ENCODE peak calls at places on chromosomes 7 and 10, in five cellular contexts. One of them, this sample, is unnamed.
A peak's percentile ranks its signal among the peaks of the same experiment; 100 is the strongest.

GRCh38 chr10:111774486-111774885 is 409.1 kb downstream of the GPAM start:
- DNase-seq in MCF 10A: no peak
- DNase-seq in Calu3: no peak
- DNase-seq in HCT116: no peak
- DNase-seq in progenitor cell of endocrine pancreas: no peak
- DNase-seq in this sample: no peak

GRCh38 chr10:53903756-53904155 is 897.3 kb downstream of the PCDH15 start:
- DNase-seq in MCF 10A: peak; percentile 38
- DNase-seq in Calu3: no peak
- DNase-seq in progenitor cell of endocrine pancreas: no peak
- DNase-seq in HCT116: no peak
- DNase-seq in this sample: no peak

GRCh38 chr7:70571403-70571911 is 560.5 kb upstream of the GALNT17 start:
- DNase-seq in MCF 10A: no peak
- DNase-seq in progenitor cell of endocrine pancreas: no peak
- DNase-seq in HCT116: no peak
- DNase-seq in Calu3: no peak
- DNase-seq in this sample: no peak

GRCh38 chr10:48659790-48660189 is 24.9 kb upstream of the WDFY4 start:
- DNase-seq in Calu3: no peak
- DNase-seq in MCF 10A: no peak
- DNase-seq in progenitor cell of endocrine pancreas: no peak
- DNase-seq in HCT116: no peak
- DNase-seq in this sample: no peak

GRCh38 chr7:113806633-113807327 is 112.0 kb downstream of the PPP1R3A start:
- DNase-seq in progenitor cell of endocrine pancreas: no peak
- DNase-seq in Calu3: no peak
- DNase-seq in HCT116: no peak
- DNase-seq in MCF 10A: no peak
- DNase-seq in this sample: no peak

GRCh38 chr7:142319970-142320369 is 62.1 kb upstream of the PRSS58 start:
- DNase-seq in Calu3: peak; percentile 40
- DNase-seq in MCF 10A: no peak
- DNase-seq in HCT116: no peak
- DNase-seq in progenitor cell of endocrine pancreas: no peak
- DNase-seq in this sample: no peak

GRCh38 chr10:43417950-43418768 is 9.2 kb upstream of the HNRNPF start:
- DNase-seq in HCT116: no peak
- DNase-seq in Calu3: no peak
- DNase-seq in MCF 10A: no peak
- DNase-seq in progenitor cell of endocrine pancreas: no peak
- DNase-seq in this sample: no peak

GRCh38 chr10:114491933-114492332 is 87.6 kb upstream of the AFAP1L2 start:
- DNase-seq in Calu3: no peak
- DNase-seq in HCT116: no peak
- DNase-seq in progenitor cell of endocrine pancreas: no peak
- DNase-seq in MCF 10A: peak; percentile 59
- DNase-seq in this sample: no peak

GRCh38 chr7:128263420-128263819 is 22.3 kb downstream of the LEP start:
- DNase-seq in MCF 10A: no peak
- DNase-seq in Calu3: no peak
- DNase-seq in progenitor cell of endocrine pancreas: no peak
- DNase-seq in HCT116: no peak
- DNase-seq in this sample: no peak

GRCh38 chr10:13100349-13101294 is 659 bp downstream of the OPTN start:
- DNase-seq in progenitor cell of endocrine pancreas: no peak
- DNase-seq in HCT116: no peak
- DNase-seq in MCF 10A: peak; percentile 38
- DNase-seq in Calu3: peak; percentile 26
- DNase-seq in this sample: peak; percentile 44

GRCh38 chr10:77622822-77623410 is 14.7 kb downstream of the KCNMA1 start:
- DNase-seq in HCT116: no peak
- DNase-seq in Calu3: no peak
- DNase-seq in progenitor cell of endocrine pancreas: no peak
- DNase-seq in MCF 10A: no peak
- DNase-seq in this sample: no peak

GRCh38 chr7:3029138-3029537 is 14.5 kb downstream of the CARD11 start:
- DNase-seq in Calu3: no peak
- DNase-seq in HCT116: no peak
- DNase-seq in MCF 10A: no peak
- DNase-seq in progenitor cell of endocrine pancreas: no peak
- DNase-seq in this sample: no peak

GRCh38 chr10:59006511-59007306 is 169.7 kb upstream of the PHYHIPL start:
- DNase-seq in MCF 10A: peak; percentile 67
- DNase-seq in Calu3: peak; percentile 22
- DNase-seq in HCT116: no peak
- DNase-seq in progenitor cell of endocrine pancreas: no peak
- DNase-seq in this sample: no peak

GRCh38 chr7:142898377-142899235 is 13.1 kb upstream of the TRPV6 start:
- DNase-seq in Calu3: no peak
- DNase-seq in progenitor cell of endocrine pancreas: no peak
- DNase-seq in HCT116: no peak
- DNase-seq in MCF 10A: peak; percentile 62
- DNase-seq in this sample: no peak

GRCh38 chr7:41878331-41879112 is 175.6 kb upstream of the INHBA start:
- DNase-seq in Calu3: no peak
- DNase-seq in MCF 10A: no peak
- DNase-seq in progenitor cell of endocrine pancreas: no peak
- DNase-seq in HCT116: no peak
- DNase-seq in this sample: no peak

GRCh38 chr7:156768698-156769472 is 124.1 kb downstream of the LMBR1 start:
- DNase-seq in MCF 10A: peak; percentile 38
- DNase-seq in progenitor cell of endocrine pancreas: no peak
- DNase-seq in Calu3: no peak
- DNase-seq in HCT116: no peak
- DNase-seq in this sample: no peak

GRCh38 chr10:106672517-106673175 is 491.9 kb downstream of the SORCS1 start:
- DNase-seq in Calu3: no peak
- DNase-seq in progenitor cell of endocrine pancreas: no peak
- DNase-seq in MCF 10A: no peak
- DNase-seq in HCT116: no peak
- DNase-seq in this sample: no peak

GRCh38 chr10:123678376-123678775 is 12.2 kb downstream of the GPR26 start:
- DNase-seq in progenitor cell of endocrine pancreas: no peak
- DNase-seq in HCT116: no peak
- DNase-seq in Calu3: no peak
- DNase-seq in MCF 10A: no peak
- DNase-seq in this sample: no peak

GRCh38 chr7:41053830-41054229 is 649.1 kb downstream of the INHBA start:
- DNase-seq in HCT116: no peak
- DNase-seq in progenitor cell of endocrine pancreas: no peak
- DNase-seq in MCF 10A: no peak
- DNase-seq in Calu3: no peak
- DNase-seq in this sample: no peak

GRCh38 chr10:12042409-12042796 is 206 bp downstream of the UPF2 start:
- DNase-seq in progenitor cell of endocrine pancreas: peak; percentile 31
- DNase-seq in HCT116: no peak
- DNase-seq in MCF 10A: peak; percentile 18
- DNase-seq in Calu3: peak; percentile 27
- DNase-seq in this sample: peak; percentile 70

GRCh38 chr7:123417580-123417979 is 116.8 kb downstream of the IQUB start:
- DNase-seq in MCF 10A: no peak
- DNase-seq in Calu3: no peak
- DNase-seq in progenitor cell of endocrine pancreas: no peak
- DNase-seq in HCT116: no peak
- DNase-seq in this sample: no peak

GRCh38 chr7:79308176-79308575 is 145.3 kb downstream of the MAGI2 start:
- DNase-seq in MCF 10A: peak; percentile 39
- DNase-seq in Calu3: no peak
- DNase-seq in progenitor cell of endocrine pancreas: no peak
- DNase-seq in HCT116: peak; percentile 22
- DNase-seq in this sample: no peak

GRCh38 chr10:129364949-129365348 is 102.1 kb upstream of the MGMT start:
- DNase-seq in MCF 10A: no peak
- DNase-seq in progenitor cell of endocrine pancreas: no peak
- DNase-seq in Calu3: no peak
- DNase-seq in HCT116: no peak
- DNase-seq in this sample: no peak

GRCh38 chr10:89520711-89521110 is 14.7 kb downstream of the SLC16A12 start:
- DNase-seq in Calu3: no peak
- DNase-seq in HCT116: no peak
- DNase-seq in progenitor cell of endocrine pancreas: no peak
- DNase-seq in MCF 10A: no peak
- DNase-seq in this sample: no peak

GRCh38 chr10:102540023-102540422 is 36.3 kb downstream of the SUFU start:
- DNase-seq in HCT116: peak; percentile 31
- DNase-seq in MCF 10A: peak; percentile 20
- DNase-seq in progenitor cell of endocrine pancreas: no peak
- DNase-seq in Calu3: no peak
- DNase-seq in this sample: no peak

GRCh38 chr10:71840177-71840711 is 10.8 kb downstream of the PSAP start:
- DNase-seq in progenitor cell of endocrine pancreas: peak; percentile 66
- DNase-seq in Calu3: peak; percentile 82
- DNase-seq in HCT116: no peak
- DNase-seq in MCF 10A: peak; percentile 62
- DNase-seq in this sample: peak; percentile 90

GRCh38 chr7:116229359-116229758 is 19.0 kb downstream of the TES start:
- DNase-seq in HCT116: no peak
- DNase-seq in progenitor cell of endocrine pancreas: no peak
- DNase-seq in MCF 10A: no peak
- DNase-seq in Calu3: no peak
- DNase-seq in this sample: no peak

GRCh38 chr10:126375926-126376554 is 12.2 kb downstream of the ADAM12 start:
- DNase-seq in MCF 10A: peak; percentile 45
- DNase-seq in progenitor cell of endocrine pancreas: no peak
- DNase-seq in HCT116: no peak
- DNase-seq in Calu3: no peak
- DNase-seq in this sample: no peak

DNA sequence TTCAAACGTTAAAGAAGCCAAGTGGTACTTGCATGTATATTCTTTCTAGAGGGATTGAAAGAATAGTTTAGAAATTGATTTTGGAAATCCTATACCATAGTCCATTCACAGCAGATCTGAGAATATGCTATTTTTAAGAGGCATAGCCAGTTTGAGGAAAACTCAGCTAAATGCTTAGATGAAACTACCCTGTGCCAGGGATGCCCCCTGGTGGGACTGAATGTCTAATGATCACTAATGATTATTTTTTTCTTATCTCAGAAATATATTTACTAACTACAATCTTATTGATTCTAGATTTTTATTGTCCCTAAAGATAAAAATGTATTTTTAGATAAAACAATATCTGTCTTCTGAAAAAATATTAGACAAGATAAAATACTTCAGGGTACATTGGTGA is 844.9 kb upstream of the PHF14 start:
- DNase-seq in progenitor cell of endocrine pancreas: no peak
- DNase-seq in HCT116: no peak
- DNase-seq in MCF 10A: no peak
- DNase-seq in Calu3: peak; percentile 56
- DNase-seq in this sample: no peak
- TF ChIP-seq CTCF in progenitor cell of endocrine pancreas: peak; percentile 49
- TF ChIP-seq CTCF in HCT116: peak; percentile 11
- TF ChIP-seq CTCF in MCF 10A: peak; percentile 26
- TF ChIP-seq CTCF in Calu3: peak; percentile 58
- TF ChIP-seq CTCF in this sample: peak; percentile 36

GRCh38 chr10:79069325-79070090 is 742 bp downstream of the ZMIZ1 start:
- DNase-seq in HCT116: no peak
- DNase-seq in Calu3: peak; percentile 56
- DNase-seq in MCF 10A: peak; percentile 46
- DNase-seq in progenitor cell of endocrine pancreas: peak; percentile 30
- DNase-seq in this sample: no peak

GRCh38 chr10:79067241-79068202 is 1.2 kb upstream of the ZMIZ1 start:
- DNase-seq in MCF 10A: peak; percentile 81
- DNase-seq in progenitor cell of endocrine pancreas: peak; percentile 94
- DNase-seq in HCT116: peak; percentile 73
- DNase-seq in Calu3: peak; percentile 93
- DNase-seq in this sample: peak; percentile 95

GRCh38 chr10:79068562-79069324 is at the start of gene ZMIZ1:
- DNase-seq in progenitor cell of endocrine pancreas: peak; percentile 74
- DNase-seq in MCF 10A: peak; percentile 95
- DNase-seq in Calu3: peak; percentile 92
- DNase-seq in HCT116: peak; percentile 83
- DNase-seq in this sample: peak; percentile 92

GRCh38 chr10:79066460-79067240 is 2.1 kb upstream of the ZMIZ1 start:
- DNase-seq in HCT116: no peak
- DNase-seq in progenitor cell of endocrine pancreas: no peak
- DNase-seq in MCF 10A: peak; percentile 34
- DNase-seq in Calu3: peak; percentile 63
- DNase-seq in this sample: no peak

GRCh38 chr10:79068203-79068561 is 584 bp upstream of the ZMIZ1 start:
- DNase-seq in progenitor cell of endocrine pancreas: peak; percentile 43
- DNase-seq in Calu3: peak; percentile 47
- DNase-seq in HCT116: no peak
- DNase-seq in MCF 10A: peak; percentile 33
- DNase-seq in this sample: peak; percentile 34
- TF ChIP-seq CTCF in progenitor cell of endocrine pancreas: peak; percentile 35
- TF ChIP-seq CTCF in Calu3: peak; percentile 15
- TF ChIP-seq CTCF in HCT116: no peak
- TF ChIP-seq CTCF in MCF 10A: no peak
- TF ChIP-seq CTCF in this sample: no peak

GRCh38 chr7:110095372-110096052 is 995.4 kb upstream of the LRRN3 start:
- DNase-seq in MCF 10A: no peak
- DNase-seq in HCT116: no peak
- DNase-seq in progenitor cell of endocrine pancreas: no peak
- DNase-seq in Calu3: no peak
- DNase-seq in this sample: no peak

GRCh38 chr7:110084177-110084807 is 1006.6 kb upstream of the LRRN3 start:
- DNase-seq in HCT116: no peak
- DNase-seq in progenitor cell of endocrine pancreas: no peak
- DNase-seq in MCF 10A: no peak
- DNase-seq in Calu3: no peak
- DNase-seq in this sample: no peak

GRCh38 chr7:110090113-110090820 is 1000.7 kb upstream of the LRRN3 start:
- DNase-seq in progenitor cell of endocrine pancreas: no peak
- DNase-seq in MCF 10A: peak; percentile 56
- DNase-seq in Calu3: peak; percentile 7
- DNase-seq in HCT116: peak; percentile 38
- DNase-seq in this sample: no peak
- TF ChIP-seq CTCF in progenitor cell of endocrine pancreas: peak; percentile 22
- TF ChIP-seq CTCF in MCF 10A: peak; percentile 60
- TF ChIP-seq CTCF in Calu3: no peak
- TF ChIP-seq CTCF in HCT116: peak; percentile 41
- TF ChIP-seq CTCF in this sample: no peak

DNA sequence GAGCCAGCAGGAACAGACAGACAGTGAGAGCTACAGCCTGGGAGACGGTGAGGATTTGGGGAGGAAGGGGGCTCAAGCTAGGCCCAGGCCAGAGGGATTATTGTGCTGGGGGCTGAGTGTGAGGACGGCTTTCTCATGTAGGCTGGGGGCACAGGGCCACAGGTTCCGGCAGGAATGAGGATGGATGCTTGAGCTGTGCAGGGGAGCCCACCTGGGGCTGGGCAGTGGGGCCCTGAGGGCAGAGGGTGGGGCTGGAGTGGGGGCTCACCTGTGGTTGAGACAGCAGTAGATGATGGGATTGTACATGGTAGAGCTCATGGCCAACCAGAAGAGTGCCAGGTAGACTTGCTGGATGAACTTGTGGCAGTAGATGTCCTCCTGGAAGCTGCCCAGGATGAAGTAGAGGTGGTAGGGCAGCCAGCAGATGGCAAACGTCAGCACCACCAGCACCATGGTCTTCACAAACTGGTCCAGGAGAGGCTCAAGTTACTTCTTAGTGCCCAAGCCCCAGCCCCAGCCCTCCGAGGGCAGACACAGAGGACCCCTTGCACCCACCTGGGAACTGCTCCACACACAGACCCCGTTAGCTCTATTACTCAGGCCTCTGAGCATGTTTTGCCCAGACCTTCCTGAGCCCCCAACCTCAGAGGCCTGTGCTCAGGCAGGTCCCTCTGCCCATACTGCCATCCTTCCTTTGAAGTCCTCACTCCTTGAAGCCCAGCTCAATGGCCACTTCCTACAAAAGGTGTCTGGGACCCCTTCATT is 9.7 kb downstream of the TACR2 start:
- DNase-seq in Calu3: no peak
- DNase-seq in progenitor cell of endocrine pancreas: no peak
- DNase-seq in MCF 10A: no peak
- DNase-seq in HCT116: no peak
- DNase-seq in this sample: no peak
- TF ChIP-seq CTCF in Calu3: no peak
- TF ChIP-seq CTCF in progenitor cell of endocrine pancreas: no peak
- TF ChIP-seq CTCF in MCF 10A: no peak
- TF ChIP-seq CTCF in HCT116: no peak
- TF ChIP-seq CTCF in this sample: no peak